ENCODE peak calls at places on chromosome 14, in four cellular contexts. N is OCI-LY7; D is stimulated activated naive CD8-positive, alpha-beta T cell treated with anti-CD3 and anti-CD28 coated beads, Interleukin-15, amount 100 ng/mL, for 72 hours; W is stimulated activated CD8-positive, alpha-beta memory T cell treated with anti-CD3 and anti-CD28 coated beads, Interleukin-2, amount 100 ng/mL, for 48 hours. P is an unnamed sample.

GRCh38 chr14:100544506-100545141 is 42.6 kb downstream of the BEGAIN start:
- DNase-seq in N (no peak), W (no peak), D (no peak), P (no peak)

GRCh38 chr14:99889268-99889667 is 96.1 kb downstream of the EML1 start:
- DNase-seq in W (no peak), D (no peak), N (no peak), P (no peak)

GRCh38 chr14:56274556-56274955 is 156.3 kb downstream of the PELI2 start:
- DNase-seq in N (no peak), D (no peak), W (no peak), P (no peak)

GRCh38 chr14:54349713-54350112 is 47.1 kb upstream of the CDKN3 start:
- DNase-seq in W (no peak), N (no peak), D (no peak), P (no peak)

GRCh38 chr14:68368850-68369249 is 424.0 kb downstream of the ZFP36L1 start:
- DNase-seq in N (no peak), D (no peak), W (no peak), P (peak)

GRCh38 chr14:53054457-53054856 is 98.7 kb downstream of the DDHD1 start:
- DNase-seq in N (no peak), D (no peak), W (no peak), P (no peak)

GRCh38 chr14:85528882-85529585 is 910 bp upstream of the FLRT2 start:
- DNase-seq in D (no peak), N (no peak), W (no peak), P (no peak)

GRCh38 chr14:88823968-88824313 is 510 bp upstream of the TTC8 start:
- DNase-seq in W (no peak), N (no peak), D (no peak), P (no peak)

GRCh38 chr14:93027810-93028723 is 87.7 kb downstream of the ITPK1 start:
- DNase-seq in W (no peak), D (no peak), N (no peak), P (no peak)

GRCh38 chr14:84421611-84422010 is 1108.3 kb upstream of the FLRT2 start:
- DNase-seq in W (no peak), D (no peak), N (no peak), P (no peak)

GRCh38 chr14:103524002-103524785 is 1.6 kb upstream of the CKB start:
- DNase-seq in W (no peak), N (no peak), D (no peak), P (no peak)

GRCh38 chr14:24888532-24888931 is 161.4 kb downstream of the STXBP6 start:
- DNase-seq in W (no peak), N (no peak), D (no peak), P (no peak)

GRCh38 chr14:100578552-100578951 is 8.7 kb downstream of the BEGAIN start:
- DNase-seq in D (no peak), W (no peak), N (no peak), P (no peak)

GRCh38 chr14:95523818-95524448 is 7.5 kb upstream of the SYNE3 start:
- DNase-seq in W (no peak), D (peak), N (peak), P (no peak)

GRCh38 chr14:105083926-105084685 is 18.9 kb upstream of the GPR132 start:
- DNase-seq in D (no peak), W (no peak), N (no peak), P (no peak)

GRCh38 chr14:28264306-28264705 is 502.3 kb upstream of the FOXG1 start:
- DNase-seq in N (no peak), W (no peak), D (no peak), P (no peak)

GRCh38 chr14:33475623-33476022 is 475.3 kb downstream of the EGLN3 start:
- DNase-seq in D (no peak), N (peak), W (no peak), P (no peak)

GRCh38 chr14:70473825-70474224 is 21.9 kb downstream of the ADAM21 start:
- DNase-seq in W (no peak), N (no peak), D (no peak), P (no peak)

GRCh38 chr14:24542346-24542936 is 33.6 kb downstream of the CTSG start:
- DNase-seq in W (no peak), N (no peak), D (no peak), P (no peak)

GRCh38 chr14:105061428-105062047 is 3.7 kb downstream of the GPR132 start:
- DNase-seq in W (peak), D (peak), N (no peak), P (peak)

GRCh38 chr14:68527329-68527851 is 265.5 kb downstream of the ZFP36L1 start:
- DNase-seq in D (no peak), N (no peak), W (no peak), P (no peak)

GRCh38 chr14:35254736-35255135 is 37.4 kb upstream of the PSMA6 start:
- DNase-seq in N (no peak), D (peak), W (peak), P (peak)

GRCh38 chr14:28773917-28774691 is 7.5 kb downstream of the FOXG1 start:
- DNase-seq in W (no peak), N (no peak), D (no peak), P (no peak)

GRCh38 chr14:33938131-33938949 is 12.5 kb downstream of the EGLN3 start:
- DNase-seq in D (no peak), W (no peak), N (no peak), P (no peak)

GRCh38 chr14:70181276-70181675 is 7.5 kb downstream of the SLC8A3 start:
- DNase-seq in W (no peak), D (no peak), N (no peak), P (no peak)

GRCh38 chr14:104246401-104247335 is 108.3 kb downstream of the KIF26A start:
- DNase-seq in D (no peak), N (no peak), W (no peak), P (no peak)

GRCh38 chr14:77610553-77610952 is 5.9 kb downstream of the SPTLC2 start:
- DNase-seq in D (no peak), W (no peak), N (no peak), P (no peak)

GRCh38 chr14:88272390-88273019 is 50.6 kb downstream of the KCNK10 start:
- DNase-seq in N (no peak), D (no peak), W (no peak), P (no peak)

GRCh38 chr14:31576949-31577348 is 15.7 kb downstream of the NUBPL start:
- DNase-seq in D (no peak), W (no peak), N (no peak), P (no peak)

GRCh38 chr14:23121401-23121800 is 2.3 kb upstream of the CEBPE start:
- DNase-seq in N (peak), W (no peak), D (no peak), P (peak)

GRCh38 chr14:64705406-64706118 is 1.3 kb downstream of the PLEKHG3 start:
- DNase-seq in N (no peak), W (no peak), D (no peak), P (no peak)

GRCh38 chr14:41280745-41281144 is 325.9 kb upstream of the LRFN5 start:
- DNase-seq in W (no peak), N (no peak), D (no peak), P (no peak)